ENCODE peak calls at places on chromosomes 12 and 14, in nine cellular contexts. Q, Z, E, R, P, Y, F, W and B are unnamed samples.

GRCh38 chr12:93824514-93825500 is 147.6 kb downstream of the CRADD start:
- DNase-seq in Q (peak), Z (peak), E (peak), R (no peak), P (peak), Y (no peak), F (no peak), W (no peak), B (no peak)

GRCh38 chr14:53542692-53543091 is 389.6 kb upstream of the DDHD1 start:
- DNase-seq in Q (peak), Z (peak), E (no peak), R (peak), P (peak), Y (no peak), F (no peak), W (no peak), B (peak)

GRCh38 chr14:95043732-95044462 is 113.4 kb downstream of the DICER1 start:
- DNase-seq in Q (no peak), Z (peak), E (no peak), R (no peak), P (no peak), Y (no peak), F (no peak), W (no peak), B (no peak)

GRCh38 chr14:48350971-48351370 is 675.6 kb upstream of the MDGA2 start:
- DNase-seq in Q (peak), Z (no peak), E (no peak), R (no peak), P (no peak), Y (no peak), F (no peak), W (no peak), B (no peak)

GRCh38 chr12:113935459-113935858 is 30.7 kb downstream of the RBM19 start:
- DNase-seq in Q (no peak), Z (no peak), E (no peak), R (no peak), P (no peak), Y (no peak), F (no peak), W (no peak), B (no peak)

GRCh38 chr12:30719060-30719459 is 23.4 kb upstream of the IPO8 start:
- DNase-seq in Q (peak), Z (peak), E (no peak), R (peak), P (peak), Y (no peak), F (no peak), W (no peak), B (no peak)

GRCh38 chr14:52313903-52314481 is at the start of gene PTGER2:
- DNase-seq in Q (peak), Z (peak), E (peak), R (peak), P (peak), Y (peak), F (peak), W (peak), B (peak)

GRCh38 chr14:53109028-53109687 is 44.0 kb downstream of the DDHD1 start:
- DNase-seq in Q (no peak), Z (no peak), E (no peak), R (no peak), P (no peak), Y (no peak), F (peak), W (no peak), B (no peak)

GRCh38 chr12:46160081-46160980 is 108.5 kb downstream of the SLC38A1 start:
- DNase-seq in Q (peak), Z (peak), E (peak), R (peak), P (peak), Y (no peak), F (no peak), W (peak), B (no peak)

GRCh38 chr14:94180655-94181271 is 6.6 kb downstream of the PPP4R4 start:
- DNase-seq in Q (peak), Z (peak), E (peak), R (peak), P (peak), Y (no peak), F (no peak), W (peak), B (no peak)

GRCh38 chr14:60653388-60653690 is 4.1 kb upstream of the SIX1 start:
- DNase-seq in Q (no peak), Z (no peak), E (no peak), R (no peak), P (no peak), Y (no peak), F (no peak), W (no peak), B (no peak)

GRCh38 chr12:94898388-94898787 is 105.1 kb downstream of the NDUFA12 start:
- DNase-seq in Q (no peak), Z (peak), E (no peak), R (peak), P (no peak), Y (no peak), F (no peak), W (no peak), B (no peak)

GRCh38 chr14:103296987-103297386 is 37.0 kb upstream of the EIF5 start:
- DNase-seq in Q (no peak), Z (no peak), E (no peak), R (no peak), P (no peak), Y (no peak), F (no peak), W (no peak), B (no peak)

GRCh38 chr14:77843155-77843554 is 43.2 kb downstream of the ADCK1 start:
- DNase-seq in Q (no peak), Z (no peak), E (no peak), R (no peak), P (no peak), Y (no peak), F (no peak), W (peak), B (no peak)

GRCh38 chr12:3182426-3182825 is 105.2 kb downstream of the TSPAN9 start:
- DNase-seq in Q (no peak), Z (peak), E (no peak), R (no peak), P (no peak), Y (no peak), F (no peak), W (no peak), B (no peak)

GRCh38 chr12:46364777-46365580 is 7.6 kb downstream of the SLC38A2 start:
- DNase-seq in Q (peak), Z (peak), E (no peak), R (peak), P (peak), Y (peak), F (no peak), W (no peak), B (peak)

GRCh38 chr12:109033239-109034196 is 12.7 kb upstream of the SVOP start:
- DNase-seq in Q (no peak), Z (no peak), E (peak), R (no peak), P (no peak), Y (no peak), F (no peak), W (no peak), B (no peak)